ENCODE peak calls at places on chromosomes 13 and 19, in four cellular contexts. M is HCT116, N is HEK293T, Y is HepG2. V is an unnamed sample.

GRCh38 chr13:91135949-91136348 is 211.5 kb upstream of the MIR17HG start:
- DNase-seq in Y (no peak), N (no peak), M (no peak), V (no peak)

GRCh38 chr13:101611491-101612475 is 159.3 kb downstream of the ITGBL1 start:
- DNase-seq in M (no peak), N (no peak), Y (peak; percentile 16), V (no peak)

GRCh38 chr19:28235606-28236125 is 977.3 kb downstream of the UQCRFS1 start:
- DNase-seq in M (no peak), Y (no peak), N (no peak), V (no peak)

GRCh38 chr13:111486801-111487200 is 166.4 kb downstream of the TEX29 start:
- DNase-seq in N (no peak), Y (no peak), M (no peak), V (no peak)

GRCh38 chr13:23384111-23384510 is 49.4 kb downstream of the SACS start:
- DNase-seq in Y (no peak), N (no peak), M (no peak), V (no peak)

GRCh38 chr13:111046590-111047141 is 68.4 kb upstream of the ARHGEF7 start:
- DNase-seq in Y (no peak), M (no peak), N (no peak), V (no peak)

GRCh38 chr19:38989066-38989605 is 13.6 kb upstream of the FBXO17 start:
- DNase-seq in N (peak; percentile 36), M (no peak), Y (no peak), V (peak; percentile 68)

GRCh38 chr13:74825170-74825948 is 656.6 kb downstream of the TBC1D4 start:
- DNase-seq in M (no peak), N (no peak), Y (no peak), V (no peak)

GRCh38 chr13:110444226-110444653 is 117.3 kb downstream of the RAB20 start:
- DNase-seq in M (peak; percentile 8), Y (no peak), N (no peak), V (no peak)

GRCh38 chr19:3671680-3672574 is 28.3 kb downstream of the PIP5K1C start:
- DNase-seq in Y (no peak), M (no peak), N (no peak), V (no peak)

GRCh38 chr19:38194061-38194701 is 29.8 kb downstream of the DPF1 start:
- DNase-seq in Y (peak; percentile 49), N (no peak), M (no peak), V (no peak)

DNA sequence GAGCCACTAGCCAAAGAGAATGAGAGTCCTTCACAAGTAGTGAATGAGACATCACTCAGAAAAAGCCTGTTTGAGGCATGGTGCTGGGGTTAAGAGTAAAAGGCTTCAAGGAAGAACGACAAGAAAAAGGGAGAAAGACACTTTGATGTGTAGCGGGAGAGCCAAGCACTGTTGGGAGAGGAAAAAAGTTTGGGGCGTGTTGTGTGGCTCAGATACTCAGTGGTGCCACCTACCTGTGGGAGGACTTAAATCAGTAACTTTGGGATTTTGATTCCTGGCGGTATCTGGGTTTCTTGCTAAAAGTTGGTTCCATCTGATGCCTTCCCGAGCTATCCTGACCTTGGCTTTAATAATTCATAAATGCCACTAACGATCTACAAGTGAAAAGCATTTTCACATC is 12.3 kb downstream of the ELSPBP1 start:
- DNase-seq in N (peak; percentile 23), Y (peak; percentile 15), M (peak; percentile 32), V (peak; percentile 32)
- TF ChIP-seq SP1 in N (no peak), Y (no peak), M (no peak), V (no peak)

GRCh38 chr19:41085748-41086415 is 2.4 kb upstream of the CYP2A13 start:
- DNase-seq in M (no peak), N (no peak), Y (no peak), V (no peak)
- TF ChIP-seq SP1 in M (no peak), N (no peak), Y (no peak), V (no peak)

GRCh38 chr13:99484405-99484981 is 16.8 kb upstream of the TM9SF2 start:
- DNase-seq in N (no peak), M (no peak), Y (no peak), V (no peak)
- TF ChIP-seq SP1 in N (no peak), M (no peak), Y (no peak), V (no peak)

DNA sequence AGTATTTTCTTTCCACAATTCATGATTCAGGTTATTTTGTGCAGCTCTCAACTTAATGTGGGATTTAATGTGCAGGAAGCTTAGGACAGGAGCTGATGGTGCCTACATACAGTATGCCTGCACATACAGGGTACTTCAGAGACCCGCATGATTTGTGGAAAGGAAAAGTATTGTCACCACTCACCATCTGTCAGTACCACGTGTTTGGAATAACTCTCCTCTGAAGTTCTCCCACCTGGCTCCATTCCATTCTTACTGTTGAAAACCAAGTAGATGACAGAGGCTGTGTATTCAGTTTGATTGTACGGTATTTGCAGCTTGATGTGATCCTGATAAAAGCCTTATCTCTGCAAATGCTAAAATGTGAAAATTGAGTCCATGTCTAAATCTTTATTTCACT is 85.7 kb downstream of the ZAR1L start:
- DNase-seq in Y (no peak), M (no peak), N (no peak), V (no peak)
- TF ChIP-seq SP1 in Y (no peak), M (no peak), N (no peak), V (no peak)

GRCh38 chr13:52348983-52349780 is 56.8 kb downstream of the THSD1 start:
- DNase-seq in M (peak; percentile 73), N (no peak), Y (no peak), V (no peak)
- TF ChIP-seq SP1 in M (peak; percentile 51), N (no peak), Y (no peak), V (no peak)

GRCh38 chr13:49217962-49218492 is 2.1 kb upstream of the MLNR start:
- DNase-seq in M (no peak), Y (no peak), N (no peak), V (no peak)
- TF ChIP-seq SP1 in M (no peak), Y (no peak), N (no peak), V (no peak)

GRCh38 chr13:77113496-77113895 is 86.5 kb upstream of the FBXL3 start:
- DNase-seq in M (no peak), Y (no peak), N (no peak), V (no peak)

GRCh38 chr13:77118134-77118533 is 91.2 kb upstream of the FBXL3 start:
- DNase-seq in M (no peak), N (no peak), Y (no peak), V (peak; percentile 12)

GRCh38 chr13:77114271-77114670 is 87.3 kb upstream of the FBXL3 start:
- DNase-seq in N (no peak), M (no peak), Y (no peak), V (no peak)

GRCh38 chr13:77112961-77113360 is 86.0 kb upstream of the FBXL3 start:
- DNase-seq in N (no peak), M (no peak), Y (no peak), V (no peak)
- TF ChIP-seq SP1 in N (no peak), M (no peak), Y (no peak), V (no peak)

DNA sequence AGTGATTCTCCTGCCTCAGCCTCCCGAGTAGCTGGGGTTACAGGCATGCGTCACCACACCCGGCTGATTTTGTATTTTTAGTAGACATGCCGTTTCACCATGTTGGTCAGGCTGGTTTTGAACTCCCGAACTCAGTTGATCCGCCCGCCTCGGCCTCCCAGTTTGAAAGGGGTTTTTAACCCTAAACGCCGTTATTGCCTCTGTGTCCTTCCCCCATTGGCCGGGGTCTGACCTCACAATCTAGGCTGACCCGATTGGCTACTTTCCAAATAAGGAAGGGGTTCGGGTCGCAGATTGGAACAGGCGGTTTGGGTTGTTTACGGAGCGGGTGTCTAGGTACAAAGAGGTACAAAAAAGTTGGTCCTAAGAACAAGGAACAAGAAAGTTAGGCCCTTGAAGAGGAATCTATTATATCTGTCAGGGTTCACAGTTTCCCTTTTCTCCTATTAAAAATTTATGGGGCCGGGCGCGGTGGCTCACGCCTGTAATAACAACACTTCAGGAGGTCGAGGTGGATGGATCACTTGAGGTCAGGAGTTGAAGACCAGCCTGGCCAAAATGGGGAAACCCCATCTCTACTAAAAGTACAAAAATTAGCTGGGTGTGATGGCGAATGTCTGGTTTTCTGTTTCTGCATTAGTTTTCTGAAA is 1.0 kb downstream of the ZNF253 start:
- DNase-seq in Y (peak; percentile 58), N (no peak), M (no peak), V (peak; percentile 76)
- TF ChIP-seq SP1 in Y (no peak), N (no peak), M (no peak), V (peak; percentile 49)

DNA sequence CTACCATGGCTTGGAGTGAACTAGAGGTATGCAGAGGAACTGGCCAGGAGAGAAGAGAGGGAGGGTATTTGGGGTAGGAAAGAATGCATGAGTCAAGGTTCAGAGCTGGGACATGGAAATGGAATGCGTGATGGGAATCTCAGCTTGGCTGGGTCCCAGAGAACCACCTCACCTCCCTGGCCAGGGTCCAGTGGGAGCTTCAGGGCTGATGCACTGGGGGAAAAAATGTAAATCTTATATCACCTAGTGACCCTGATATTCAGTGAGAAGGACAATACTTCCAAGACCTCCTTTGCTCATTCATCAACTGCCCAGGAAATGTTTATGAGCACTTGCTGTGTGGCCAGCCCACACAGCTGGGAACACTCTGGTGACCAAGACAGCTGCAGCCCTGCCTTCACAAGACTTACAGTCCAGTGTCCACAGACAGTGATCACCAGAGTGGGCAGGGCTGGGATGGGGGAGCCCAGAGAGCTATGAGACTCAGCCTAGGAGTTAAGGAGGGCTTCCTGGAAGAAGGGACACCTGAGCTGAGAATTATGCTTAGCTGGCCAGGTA is 12.8 kb downstream of the IGSF23 start:
- DNase-seq in N (no peak), Y (peak; percentile 89), M (peak; percentile 66), V (no peak)
- TF ChIP-seq SP1 in N (no peak), Y (no peak), M (peak; percentile 71), V (no peak)

DNA sequence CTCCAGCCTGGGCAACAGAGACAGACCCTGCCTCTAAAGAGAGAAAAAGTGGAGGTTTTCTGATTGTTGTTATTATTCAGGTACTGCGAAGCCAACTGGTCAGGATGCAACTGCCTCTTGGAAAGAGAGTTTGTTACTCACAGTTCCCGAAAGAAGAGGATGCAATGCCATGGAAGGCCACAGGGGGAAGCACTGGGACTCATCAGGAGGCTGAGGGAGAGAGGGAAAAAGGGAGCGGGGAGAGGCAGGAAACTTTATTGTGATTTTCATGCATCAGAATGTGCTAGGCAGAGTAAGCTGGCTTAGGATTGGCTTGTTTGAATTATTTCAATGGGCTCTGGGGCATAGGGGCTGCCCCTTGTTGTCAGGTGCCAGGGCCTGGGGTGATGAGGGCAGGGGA is 27.6 kb downstream of the MYO9B start:
- DNase-seq in N (peak; percentile 46), M (peak; percentile 40), Y (peak; percentile 56), V (peak; percentile 70)
- TF ChIP-seq SP1 in N (no peak), M (no peak), Y (no peak), V (no peak)